ENCODE peak calls at places on chromosome 22, in five cellular contexts. G is adipocyte; K is SJCRH30; C is CD4-positive, alpha-beta memory T cell; O is kidney. D is an unnamed sample.

GRCh38 chr22:26674211-26675190 is 17.1 kb downstream of the MIAT start:
- DNase-seq in K (no peak), C (peak), G (no peak), O (no peak), D (no peak)

GRCh38 chr22:41902016-41902415 is 12.9 kb downstream of the SHISA8 start:
- DNase-seq in O (no peak), C (no peak), G (no peak), K (no peak), D (no peak)

GRCh38 chr22:49328076-49328475 is 499.6 kb downstream of the BRD1 start:
- DNase-seq in K (no peak), C (no peak), O (peak), G (no peak), D (no peak)

GRCh38 chr22:39725351-39726035 is 154.9 kb downstream of the CACNA1I start:
- DNase-seq in K (no peak), C (no peak), O (no peak), G (no peak), D (no peak)

GRCh38 chr22:32823024-32823730 is 21.7 kb downstream of the TIMP3 start:
- DNase-seq in C (no peak), G (peak), O (no peak), K (peak), D (peak)

GRCh38 chr22:30947163-30947820 is 21.3 kb downstream of the MORC2 start:
- DNase-seq in G (no peak), O (no peak), K (no peak), C (no peak), D (no peak)

GRCh38 chr22:32204211-32204855 is 540 bp downstream of the RFPL2 start:
- DNase-seq in C (peak), K (no peak), O (no peak), G (no peak), D (no peak)

GRCh38 chr22:43446881-43447280 is 35.1 kb downstream of the MPPED1 start:
- DNase-seq in O (no peak), K (no peak), G (no peak), C (no peak), D (no peak)

GRCh38 chr22:43393132-43393844 is 18.5 kb upstream of the MPPED1 start:
- DNase-seq in K (no peak), G (no peak), O (no peak), C (no peak), D (no peak)

GRCh38 chr22:33524511-33525270 is 395.6 kb downstream of the LARGE1 start:
- DNase-seq in G (no peak), C (no peak), O (no peak), K (peak), D (no peak)

GRCh38 chr22:35863432-35863831 is 145.8 kb downstream of the APOL5 start:
- DNase-seq in K (peak), C (no peak), G (no peak), O (no peak), D (no peak)

GRCh38 chr22:24405631-24406321 is 21.6 kb upstream of the ADORA2A start:
- DNase-seq in K (no peak), C (no peak), G (no peak), O (no peak), D (no peak)

GRCh38 chr22:19988331-19988808 is 28.3 kb downstream of the ARVCF start:
- DNase-seq in C (no peak), K (no peak), G (no peak), O (peak), D (no peak)

GRCh38 chr22:19984851-19985811 is 31.5 kb downstream of the ARVCF start:
- DNase-seq in O (peak), C (no peak), G (no peak), K (no peak), D (no peak)

GRCh38 chr22:19986011-19986409 is 30.6 kb downstream of the ARVCF start:
- DNase-seq in K (no peak), G (no peak), C (no peak), O (peak), D (no peak)

GRCh38 chr22:19987394-19988306 is 29.0 kb downstream of the ARVCF start:
- DNase-seq in C (no peak), K (no peak), O (no peak), G (no peak), D (no peak)

DNA sequence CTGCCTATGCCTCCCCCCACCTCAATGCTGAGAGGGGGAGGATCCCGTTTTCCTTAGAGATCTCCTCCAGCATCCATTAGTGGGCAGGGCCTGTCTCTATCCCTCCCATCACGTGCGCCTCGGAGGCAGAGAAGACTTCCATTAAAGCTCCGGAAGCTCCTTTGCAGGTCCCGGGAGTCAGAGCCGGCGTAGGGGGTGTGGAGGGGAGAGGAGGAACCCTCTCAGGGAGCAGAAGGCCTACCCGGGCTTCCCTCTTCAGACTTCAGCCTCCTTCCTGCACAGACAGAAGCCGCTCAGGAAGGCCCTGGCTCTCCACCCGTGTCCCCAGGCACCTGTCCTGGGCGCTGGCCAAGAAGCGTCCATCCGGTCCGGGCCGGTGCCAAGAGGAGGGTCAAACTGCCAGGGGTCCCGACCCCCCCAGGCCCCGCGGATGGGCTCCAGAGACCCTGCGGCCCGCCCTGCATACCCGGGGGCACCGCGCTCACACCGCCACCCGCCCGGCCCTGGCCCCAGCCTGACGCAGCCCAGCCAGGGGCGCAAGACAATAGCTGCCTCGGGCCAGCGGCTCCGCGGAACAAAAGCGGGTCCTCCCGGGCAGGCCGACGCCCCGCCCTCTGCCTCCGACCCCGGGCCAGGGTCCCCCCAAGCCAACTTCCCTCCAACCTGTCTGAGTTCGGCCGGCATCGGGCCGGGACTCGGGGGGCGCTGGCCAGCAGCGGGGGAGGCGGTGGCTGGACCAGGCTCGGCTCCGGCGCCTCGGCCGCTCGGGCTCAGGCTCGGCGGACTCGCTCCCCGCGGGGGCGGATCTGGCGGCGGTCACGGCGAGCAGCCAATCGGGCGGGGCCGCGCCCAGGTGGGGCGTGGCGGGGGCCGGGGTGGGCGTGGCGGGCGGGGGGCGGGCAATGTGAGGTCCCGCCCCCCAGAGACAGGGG is 29.9 kb downstream of the ARVCF start:
- DNase-seq in K (peak), O (peak), C (peak), G (peak), D (peak)
- H3K4me3 ChIP-seq in K (peak), O (peak), C (peak), G (peak), D (peak)

DNA sequence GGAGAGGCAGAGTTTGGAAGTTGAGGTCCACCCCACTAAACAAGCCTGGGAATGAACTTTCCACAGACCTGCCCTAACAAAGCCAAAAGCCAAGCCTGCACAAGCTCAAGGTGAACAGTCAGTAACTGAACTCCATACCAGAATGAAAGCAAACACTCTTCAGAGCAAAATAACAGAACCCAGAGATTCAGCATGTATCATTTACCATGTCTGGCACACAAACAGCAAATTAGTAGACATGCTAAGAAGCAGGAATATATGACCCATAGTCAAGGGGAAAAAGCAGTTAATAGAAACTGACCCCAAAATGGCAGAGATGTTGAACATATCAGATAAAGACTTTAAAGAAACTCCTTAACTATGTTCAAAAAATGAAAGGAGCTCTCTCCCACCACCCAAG is 31.3 kb downstream of the TBX1 start:
- DNase-seq in G (no peak), O (no peak), K (no peak), C (no peak), D (no peak)
- H3K4me3 ChIP-seq in G (no peak), O (no peak), K (no peak), C (no peak), D (no peak)

DNA sequence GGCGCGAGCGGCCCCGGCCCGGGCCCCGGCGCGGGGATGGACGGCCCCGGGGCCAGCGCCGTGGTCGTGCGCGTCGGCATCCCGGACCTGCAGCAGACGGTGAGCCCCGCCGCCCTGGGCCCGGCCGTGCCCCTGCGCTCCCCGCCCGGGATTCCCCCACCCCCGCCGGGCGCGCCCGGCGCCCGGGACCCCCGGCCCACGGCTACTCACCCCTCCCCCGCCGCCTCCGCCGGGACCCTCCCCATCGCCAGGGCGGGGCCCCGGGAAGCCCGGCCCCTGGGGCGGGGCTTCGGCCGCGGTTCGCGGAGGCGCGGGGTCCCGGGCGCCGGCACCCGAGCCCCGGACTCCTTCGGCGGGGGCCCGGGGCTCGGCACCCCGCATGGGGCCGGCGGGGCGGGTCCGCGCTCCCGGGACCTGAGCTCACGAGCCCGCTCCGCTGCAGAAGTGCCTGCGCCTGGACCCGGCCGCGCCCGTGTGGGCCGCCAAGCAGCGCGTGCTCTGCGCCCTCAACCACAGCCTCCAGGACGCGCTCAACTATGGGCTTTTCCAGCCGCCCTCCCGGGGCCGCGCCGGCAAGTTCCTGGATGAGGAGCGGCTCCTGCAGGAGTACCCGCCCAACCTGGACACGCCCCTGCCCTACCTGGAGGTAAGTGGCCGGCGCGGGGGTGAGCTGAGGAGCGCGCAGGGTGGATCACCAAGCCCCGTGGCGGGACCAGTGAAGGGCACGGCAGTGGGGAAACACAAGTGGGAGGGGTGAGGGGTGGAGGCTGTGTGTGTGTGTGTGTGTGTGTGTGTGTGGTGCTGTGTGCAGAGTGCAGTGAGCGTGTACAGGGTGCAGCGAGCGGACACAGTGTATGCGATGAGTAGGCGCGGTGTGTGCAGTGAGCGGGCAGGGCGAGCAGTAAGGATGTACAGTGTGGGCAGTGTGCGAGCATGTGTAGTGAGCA is 2.3 kb downstream of the SHANK3 start:
- DNase-seq in G (peak), K (no peak), O (peak), C (no peak), D (no peak)
- H3K4me3 ChIP-seq in G (no peak), K (no peak), O (peak), C (peak), D (no peak)

DNA sequence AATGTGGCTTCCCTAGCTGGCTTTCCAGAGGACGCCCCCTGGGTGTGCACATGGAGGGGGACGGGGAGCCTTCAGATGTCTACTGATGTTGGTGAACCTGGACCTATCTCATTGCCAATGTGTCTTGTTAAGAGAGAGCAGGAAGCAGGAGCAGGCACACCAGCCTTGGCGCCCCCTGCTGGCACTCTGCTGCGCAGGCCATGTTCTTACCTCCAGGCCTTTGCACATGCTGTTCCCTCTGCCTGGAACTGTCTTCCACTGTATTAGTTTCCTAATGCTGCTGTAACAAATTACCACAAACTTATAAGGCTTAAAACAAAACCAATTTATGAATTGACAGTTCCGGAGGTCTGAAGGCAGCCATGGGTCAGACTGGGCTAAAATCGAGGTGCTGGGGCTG is 23.6 kb upstream of the MN1 start:
- DNase-seq in O (no peak), C (no peak), G (no peak), K (peak), D (peak)
- H3K4me3 ChIP-seq in O (no peak), C (no peak), G (no peak), K (no peak), D (no peak)

GRCh38 chr22:22427542-22428065 is 80.9 kb downstream of the ZNF280B start:
- DNase-seq in O (no peak), G (no peak), C (no peak), K (no peak), D (no peak)

GRCh38 chr22:22431271-22432220 is 77.0 kb downstream of the ZNF280B start:
- DNase-seq in K (peak), C (peak), O (no peak), G (peak), D (peak)

GRCh38 chr22:22429374-22430108 is 79.0 kb downstream of the ZNF280B start:
- DNase-seq in C (no peak), O (no peak), K (peak), G (no peak), D (no peak)

GRCh38 chr22:22425783-22426624 is 82.5 kb downstream of the ZNF280B start:
- DNase-seq in K (no peak), O (no peak), G (no peak), C (no peak), D (no peak)

GRCh38 chr22:22428222-22429098 is 80.1 kb downstream of the ZNF280B start:
- DNase-seq in C (no peak), O (no peak), G (no peak), K (no peak), D (no peak)
- H3K4me3 ChIP-seq in C (no peak), O (no peak), G (no peak), K (no peak), D (no peak)

GRCh38 chr22:37611202-37611601 is 2.6 kb downstream of the GGA1 start:
- DNase-seq in C (no peak), K (no peak), G (no peak), O (no peak), D (no peak)
- H3K4me3 ChIP-seq in C (no peak), K (no peak), G (no peak), O (no peak), D (no peak)

GRCh38 chr22:37805878-37806277 is 1.9 kb upstream of the GCAT start:
- DNase-seq in G (no peak), O (no peak), K (no peak), C (no peak), D (no peak)
- H3K4me3 ChIP-seq in G (peak), O (peak), K (peak), C (peak), D (peak)

GRCh38 chr22:29203883-29204282 is 1.8 kb upstream of the EMID1 start:
- DNase-seq in K (no peak), O (no peak), G (no peak), C (no peak), D (no peak)
- H3K4me3 ChIP-seq in K (no peak), O (no peak), G (no peak), C (no peak), D (no peak)